ENCODE peak calls at places on chromosomes 7 and 10, in ten cellular contexts. B is CD4-positive, CD25-positive, alpha-beta regulatory T cell; H is CD8-positive, alpha-beta T cell; U is HCT116; G is spleen; W is mammary epithelial cell; F is HAP-1; Y is aorta; D is tibial artery; N is GM23338. V is an unnamed sample. For H3K4me1 and H3K36me3, the result is how much of the 10 kb centered on the place peaks cover.

GRCh38 chr10:48612241-48612943 is 7.5 kb upstream of the ARHGAP22 start:
- DNase-seq in B (no peak), H (no peak), U (no peak), G (no peak), W (no peak), F (no peak), Y (no peak), D (peak), N (no peak), V (no peak)

GRCh38 chr7:55191926-55192692 is 173.0 kb upstream of the LANCL2 start:
- DNase-seq in B (no peak), H (no peak), U (no peak), G (no peak), W (no peak), F (peak), Y (no peak), D (no peak), N (peak), V (no peak)

GRCh38 chr10:102814873-102815661 is 22.1 kb downstream of the CYP17A1 start:
- DNase-seq in B (no peak), H (no peak), U (no peak), G (peak), W (no peak), F (no peak), Y (peak), D (peak), N (peak), V (peak)

GRCh38 chr7:124456286-124456685 is 309.3 kb downstream of the GPR37 start:
- DNase-seq in B (no peak), H (no peak), U (no peak), G (no peak), W (no peak), F (no peak), Y (no peak), D (no peak), N (no peak), V (no peak)

GRCh38 chr7:18666107-18666728 is 170.7 kb downstream of the HDAC9 start:
- DNase-seq in B (peak), H (peak), U (peak), G (peak), W (peak), F (peak), Y (peak), D (peak), N (peak), V (peak)

GRCh38 chr10:103980246-103980906 is 13.4 kb downstream of the SLK start:
- DNase-seq in B (no peak), H (no peak), U (no peak), G (no peak), W (no peak), F (no peak), Y (no peak), D (no peak), N (no peak), V (no peak)

GRCh38 chr10:75355706-75356105 is 45.9 kb downstream of the ZNF503 start:
- DNase-seq in B (no peak), H (no peak), U (no peak), G (no peak), W (peak), F (no peak), Y (no peak), D (no peak), N (no peak), V (no peak)

GRCh38 chr10:1402016-1402820 is 335.1 kb downstream of the ADARB2 start:
- DNase-seq in B (no peak), H (no peak), U (no peak), G (no peak), W (no peak), F (no peak), Y (no peak), D (peak), N (no peak), V (no peak)

GRCh38 chr10:58886390-58886789 is 290.1 kb upstream of the PHYHIPL start:
- DNase-seq in B (no peak), H (no peak), U (no peak), G (no peak), W (no peak), F (no peak), Y (no peak), D (no peak), N (no peak), V (no peak)

GRCh38 chr7:158809596-158809995 is 19.7 kb downstream of the ESYT2 start:
- DNase-seq in B (no peak), H (no peak), U (no peak), G (no peak), W (no peak), F (no peak), Y (no peak), D (no peak), N (no peak), V (no peak)

GRCh38 chr7:107201795-107202450 is 33.1 kb downstream of the HBP1 start:
- DNase-seq in B (no peak), H (peak), U (peak), G (no peak), W (peak), F (peak), Y (no peak), D (no peak), N (peak), V (peak)

GRCh38 chr10:114087255-114087654 is 43.6 kb downstream of the ADRB1 start:
- DNase-seq in B (no peak), H (no peak), U (no peak), G (no peak), W (no peak), F (no peak), Y (no peak), D (no peak), N (peak), V (no peak)

GRCh38 chr10:47370015-47370767 is 13.9 kb downstream of the ZNF488 start:
- DNase-seq in B (no peak), H (no peak), U (no peak), G (peak), W (no peak), F (peak), Y (no peak), D (peak), N (no peak), V (no peak)

GRCh38 chr7:22350466-22351328 is 6.3 kb downstream of the RAPGEF5 start:
- DNase-seq in B (no peak), H (no peak), U (peak), G (no peak), W (peak), F (no peak), Y (no peak), D (no peak), N (no peak), V (no peak)

GRCh38 chr10:50653142-50653541 is 29.4 kb upstream of the SGMS1 start:
- DNase-seq in B (peak), H (no peak), U (peak), G (no peak), W (peak), F (no peak), Y (no peak), D (no peak), N (peak), V (peak)

GRCh38 chr7:141027043-141027442 is 12.3 kb upstream of the MRPS33 start:
- DNase-seq in B (no peak), H (no peak), U (no peak), G (no peak), W (no peak), F (no peak), Y (no peak), D (no peak), N (peak), V (no peak)

GRCh38 chr10:55966131-55966530 is 394.9 kb downstream of the ZWINT start:
- DNase-seq in B (no peak), H (no peak), U (no peak), G (no peak), W (no peak), F (no peak), Y (no peak), D (no peak), N (no peak), V (no peak)

GRCh38 chr7:143245123-143245522 is 18.1 kb upstream of the GSTK1 start:
- DNase-seq in B (no peak), H (no peak), U (no peak), G (no peak), W (peak), F (no peak), Y (no peak), D (no peak), N (no peak), V (no peak)

GRCh38 chr7:112596260-112596659 is 115.5 kb downstream of the LSMEM1 start:
- DNase-seq in B (no peak), H (no peak), U (no peak), G (no peak), W (peak), F (no peak), Y (no peak), D (no peak), N (no peak), V (no peak)

GRCh38 chr10:51357170-51357569 is 282.9 kb downstream of the PRKG1 start:
- DNase-seq in B (no peak), H (no peak), U (no peak), G (no peak), W (no peak), F (no peak), Y (no peak), D (no peak), N (no peak), V (peak)

GRCh38 chr7:141693082-141693481 is 8.9 kb downstream of the DENND11 start:
- DNase-seq in B (no peak), H (no peak), U (no peak), G (no peak), W (no peak), F (no peak), Y (no peak), D (no peak), N (no peak), V (no peak)

GRCh38 chr10:47458466-47459154 is 25.3 kb downstream of the ANXA8 start:
- DNase-seq in B (no peak), H (no peak), U (no peak), G (no peak), W (peak), F (no peak), Y (no peak), D (no peak), N (no peak), V (no peak)

GRCh38 chr7:73680501-73680900 is 2.8 kb downstream of the DNAJC30 start:
- DNase-seq in B (no peak), H (no peak), U (no peak), G (no peak), W (no peak), F (no peak), Y (no peak), D (no peak), N (no peak), V (no peak)

GRCh38 chr7:98826811-98827231 is 43.0 kb downstream of the TMEM130 start:
- DNase-seq in B (no peak), H (no peak), U (no peak), G (no peak), W (no peak), F (no peak), Y (peak), D (peak), N (peak), V (peak)

GRCh38 chr7:46229409-46229808 is 308.3 kb upstream of the IGFBP3 start:
- DNase-seq in B (no peak), H (no peak), U (no peak), G (no peak), W (peak), F (no peak), Y (no peak), D (no peak), N (no peak), V (no peak)

GRCh38 chr10:126245501-126245900 is 142.8 kb downstream of the ADAM12 start:
- DNase-seq in B (no peak), H (no peak), U (no peak), G (no peak), W (no peak), F (no peak), Y (no peak), D (no peak), N (no peak), V (no peak)

GRCh38 chr10:94370501-94370900 is 7.8 kb upstream of the NOC3L start:
- DNase-seq in B (no peak), H (no peak), U (no peak), G (no peak), W (no peak), F (no peak), Y (no peak), D (no peak), N (no peak), V (no peak)

GRCh38 chr10:76950354-76950753 is 687.3 kb downstream of the KCNMA1 start:
- DNase-seq in B (no peak), H (no peak), U (no peak), G (no peak), W (no peak), F (no peak), Y (no peak), D (no peak), N (no peak), V (no peak)

GRCh38 chr7:99141334-99141733 is 2.6 kb downstream of the SMURF1 start:
- DNase-seq in B (peak), H (no peak), U (no peak), G (no peak), W (no peak), F (no peak), Y (no peak), D (no peak), N (no peak), V (no peak)

GRCh38 chr10:132520147-132520811 is 17.3 kb upstream of the INPP5A start:
- DNase-seq in B (no peak), H (no peak), U (no peak), G (peak), W (no peak), F (peak), Y (peak), D (peak), N (no peak), V (no peak)

GRCh38 chr7:101877882-101878591 is 60.6 kb downstream of the CUX1 start:
- DNase-seq in B (no peak), H (no peak), U (no peak), G (no peak), W (no peak), F (no peak), Y (no peak), D (no peak), N (peak), V (no peak)

GRCh38 chr10:1155791-1156615 is 99.8 kb downstream of the WDR37 start:
- DNase-seq in B (no peak), H (no peak), U (no peak), G (no peak), W (no peak), F (no peak), Y (no peak), D (peak), N (no peak), V (no peak)

DNA sequence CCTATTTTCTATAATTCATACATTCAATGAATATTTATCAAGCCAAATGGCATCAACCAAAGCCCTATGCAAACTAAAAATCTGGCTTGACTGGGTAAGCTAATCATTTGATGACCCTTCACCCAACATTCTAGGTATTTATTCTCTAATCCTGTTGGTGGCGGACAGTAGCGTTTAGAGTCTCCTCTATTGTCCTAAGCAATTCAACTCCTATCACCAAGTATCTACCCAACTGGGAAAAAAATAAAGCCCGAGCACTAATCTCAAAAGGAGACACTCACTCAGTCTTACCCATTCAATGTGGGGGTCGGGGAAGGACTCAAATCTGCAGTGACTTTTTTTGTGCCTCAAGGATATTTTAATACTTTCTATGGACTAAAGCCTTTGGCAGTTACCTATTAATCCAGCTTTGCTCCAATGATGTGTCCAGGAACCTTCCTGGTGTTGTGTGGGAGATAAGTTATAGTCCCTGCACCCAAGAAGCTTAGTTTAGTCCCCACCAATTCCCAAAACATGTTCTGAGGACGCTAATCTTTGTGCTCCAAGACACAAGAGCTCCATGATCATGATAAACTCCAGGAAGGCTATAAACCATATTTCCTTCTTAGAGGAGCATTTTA is 30.6 kb downstream of the DNMBP start:
- DNase-seq in B (no peak), H (no peak), U (no peak), G (no peak), W (no peak), F (peak), Y (no peak), D (no peak), N (no peak), V (no peak)
- H3K4me1 ChIP-seq in B (under half), H (under half), U (half or more), G (half or more), W (under half), F (half or more), Y (under half), D (under half), N (under half), V (under half)

DNA sequence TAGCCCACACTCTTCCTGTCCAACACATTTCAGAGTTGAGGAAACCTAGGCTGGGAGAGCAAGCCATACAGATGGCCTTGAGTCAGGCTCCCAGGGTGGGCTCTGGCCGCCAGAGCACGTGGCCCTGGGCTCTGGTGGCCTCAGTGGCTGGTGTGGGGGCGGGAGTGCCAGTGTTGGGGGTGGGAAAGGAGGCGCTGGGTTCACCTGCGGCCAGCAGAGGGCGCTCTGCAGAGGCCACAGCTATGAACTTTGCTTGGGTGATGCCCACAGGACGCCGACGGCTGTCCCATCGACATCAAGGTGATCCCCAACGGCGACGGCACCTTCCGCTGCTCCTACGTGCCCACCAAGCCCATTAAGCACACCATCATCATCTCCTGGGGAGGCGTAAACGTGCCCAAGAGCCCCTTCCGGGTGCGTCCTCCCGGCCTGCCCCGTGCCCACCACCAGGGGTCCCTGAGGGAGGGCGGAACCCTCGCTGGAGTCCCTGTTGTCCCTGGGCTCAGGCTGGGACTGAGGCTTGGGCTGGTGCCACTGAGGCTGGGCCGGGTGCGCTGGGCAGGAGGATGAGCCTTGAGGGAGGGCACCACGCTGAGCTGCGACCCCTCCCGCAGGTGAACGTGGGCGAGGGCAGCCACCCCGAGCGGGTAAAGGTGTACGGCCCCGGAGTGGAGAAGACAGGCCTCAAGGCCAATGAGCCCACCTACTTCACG is 11.9 kb downstream of the FLNC start:
- DNase-seq in B (peak), H (peak), U (no peak), G (no peak), W (no peak), F (peak), Y (peak), D (no peak), N (peak), V (peak)
- H3K36me3 ChIP-seq in B (under half), H (under half), U (under half), G (under half), W (under half), F (half or more), Y (under half), D (half or more), N (under half), V (under half)

GRCh38 chr7:130397056-130397455 is 16.8 kb downstream of the CPA1 start:
- DNase-seq in B (no peak), H (no peak), U (no peak), G (no peak), W (no peak), F (no peak), Y (no peak), D (no peak), N (no peak), V (no peak)
- H3K4me1 ChIP-seq in B (under half), H (under half), U (under half), G (under half), W (under half), F (under half), Y (under half), D (under half), N (under half), V (under half)

DNA sequence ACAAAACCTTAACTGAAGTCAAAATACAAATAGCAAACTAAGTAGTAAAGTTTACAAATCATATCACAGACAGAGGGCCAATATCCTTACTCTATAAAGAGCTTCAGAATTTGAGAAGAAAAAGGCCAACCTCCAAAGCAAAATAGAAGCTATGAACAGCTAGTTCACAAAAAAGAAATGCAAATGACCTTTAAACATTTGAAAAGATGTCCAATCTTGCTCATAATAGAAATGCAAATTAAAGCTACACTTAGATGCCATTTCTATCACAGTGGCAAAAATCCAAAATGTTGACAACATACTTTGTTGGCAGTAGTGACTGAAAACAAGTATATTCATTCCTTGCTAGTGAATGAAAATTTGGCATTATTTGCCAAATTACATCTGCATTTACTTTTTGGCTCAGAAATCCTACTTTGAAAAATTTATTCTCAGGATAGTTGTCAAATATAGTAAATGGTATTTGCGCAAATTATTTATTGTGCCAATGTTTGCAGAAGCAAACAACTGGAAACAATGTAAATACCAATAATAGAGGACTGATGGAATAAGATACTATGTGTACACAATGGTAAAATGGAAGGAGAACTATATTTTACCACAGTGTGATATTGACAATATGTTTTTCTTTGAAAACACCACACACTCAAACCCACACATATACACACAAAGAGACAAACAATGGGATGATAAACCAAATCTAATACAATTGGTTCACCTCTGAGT is 9.4 kb downstream of the TMEM106B start:
- DNase-seq in B (no peak), H (no peak), U (no peak), G (no peak), W (no peak), F (no peak), Y (no peak), D (no peak), N (no peak), V (no peak)
- H3K36me3 ChIP-seq in B (under half), H (under half), U (under half), G (under half), W (under half), F (under half), Y (under half), D (under half), N (under half), V (under half)

DNA sequence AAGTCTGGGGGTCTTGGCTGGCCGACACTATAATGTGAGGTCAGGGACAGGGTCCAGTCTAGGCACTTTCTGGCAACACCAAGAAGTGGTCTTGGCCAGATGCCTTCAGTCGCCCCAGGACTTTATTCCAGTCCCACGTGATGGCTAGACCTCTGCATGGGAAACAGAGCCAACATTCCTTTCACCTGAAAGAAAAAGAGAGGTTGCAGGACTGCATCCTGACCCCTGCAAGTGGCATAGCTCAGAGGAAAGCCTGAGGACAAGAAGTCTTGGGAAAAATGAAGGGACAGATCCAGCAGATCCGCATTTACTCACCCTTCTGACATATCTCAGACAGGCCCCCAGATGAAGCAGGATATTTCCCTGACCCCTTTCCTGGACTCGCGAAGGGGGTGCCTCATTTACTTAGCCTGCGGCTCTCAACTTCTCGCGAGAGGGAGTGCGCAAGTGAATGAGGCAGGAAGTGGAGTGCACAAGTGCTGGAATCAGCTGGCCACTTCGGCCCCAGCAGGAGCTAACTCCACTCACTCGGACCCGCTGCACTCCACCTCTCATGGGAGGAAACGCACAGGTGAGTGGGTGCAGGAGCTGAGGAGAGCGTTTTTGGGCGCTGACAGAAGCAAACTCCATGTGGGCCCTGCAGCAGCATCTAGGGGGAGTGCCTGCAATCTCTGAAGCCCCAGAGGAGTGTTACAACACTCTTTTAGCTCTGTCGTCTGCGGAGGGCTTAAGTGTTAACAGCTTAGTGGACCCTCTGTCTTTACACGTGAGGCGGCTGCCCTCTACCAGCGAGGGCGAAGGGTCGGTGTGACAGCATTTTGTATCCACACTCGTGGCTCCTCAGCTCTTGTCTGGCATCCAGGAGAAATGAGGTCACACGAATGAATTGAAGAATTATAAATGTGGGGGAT is 916.2 kb upstream of the GHITM start:
- DNase-seq in B (no peak), H (no peak), U (no peak), G (no peak), W (no peak), F (no peak), Y (no peak), D (no peak), N (peak), V (no peak)
- H3K4me1 ChIP-seq in B (under half), H (under half), U (under half), G (under half), W (under half), F (under half), Y (under half), D (under half), N (under half), V (under half)

GRCh38 chr7:37212051-37212450 is 236.6 kb downstream of the ELMO1 start:
- DNase-seq in B (no peak), H (no peak), U (no peak), G (no peak), W (no peak), F (no peak), Y (no peak), D (no peak), N (no peak), V (no peak)
- H3K36me3 ChIP-seq in B (half or more), H (under half), U (under half), G (under half), W (under half), F (under half), Y (under half), D (under half), N (under half), V (under half)